ENCODE peak calls at places on chromosomes 1 and 21, in four cellular contexts. One of them, this sample, is unnamed. For H3K36me3, the result is how much of the 10 kb centered on the place peaks cover.

GRCh38 chr1:201506092-201506491 is 831 bp downstream of the CSRP1 start:
- DNase-seq in heart right ventricle: no peak
- DNase-seq in upper lobe of left lung: no peak
- DNase-seq in psoas muscle: no peak
- DNase-seq in this sample: no peak

GRCh38 chr21:42537106-42537742 is 23.6 kb downstream of the SLC37A1 start:
- DNase-seq in heart right ventricle: no peak
- DNase-seq in upper lobe of left lung: no peak
- DNase-seq in psoas muscle: no peak
- DNase-seq in this sample: no peak

GRCh38 chr21:32914424-32915070 is 111.2 kb upstream of the OLIG2 start:
- DNase-seq in heart right ventricle: no peak
- DNase-seq in upper lobe of left lung: no peak
- DNase-seq in psoas muscle: no peak
- DNase-seq in this sample: no peak

GRCh38 chr1:214990619-214991018 is 91.9 kb upstream of the KCNK2 start:
- DNase-seq in heart right ventricle: no peak
- DNase-seq in upper lobe of left lung: no peak
- DNase-seq in psoas muscle: no peak
- DNase-seq in this sample: no peak

GRCh38 chr1:81976539-81976938 is 175.8 kb downstream of the ADGRL2 start:
- DNase-seq in heart right ventricle: no peak
- DNase-seq in upper lobe of left lung: no peak
- DNase-seq in psoas muscle: no peak
- DNase-seq in this sample: no peak

GRCh38 chr1:28115267-28115666 is 26.9 kb upstream of the EYA3 start:
- DNase-seq in heart right ventricle: no peak
- DNase-seq in upper lobe of left lung: no peak
- DNase-seq in psoas muscle: no peak
- DNase-seq in this sample: peak

GRCh38 chr21:16587671-16588379 is 858.0 kb downstream of the USP25 start:
- DNase-seq in heart right ventricle: no peak
- DNase-seq in upper lobe of left lung: no peak
- DNase-seq in psoas muscle: no peak
- DNase-seq in this sample: no peak

GRCh38 chr1:207397525-207397926 is 56.6 kb upstream of the CR2 start:
- DNase-seq in heart right ventricle: no peak
- DNase-seq in upper lobe of left lung: no peak
- DNase-seq in psoas muscle: no peak
- DNase-seq in this sample: no peak

DNA sequence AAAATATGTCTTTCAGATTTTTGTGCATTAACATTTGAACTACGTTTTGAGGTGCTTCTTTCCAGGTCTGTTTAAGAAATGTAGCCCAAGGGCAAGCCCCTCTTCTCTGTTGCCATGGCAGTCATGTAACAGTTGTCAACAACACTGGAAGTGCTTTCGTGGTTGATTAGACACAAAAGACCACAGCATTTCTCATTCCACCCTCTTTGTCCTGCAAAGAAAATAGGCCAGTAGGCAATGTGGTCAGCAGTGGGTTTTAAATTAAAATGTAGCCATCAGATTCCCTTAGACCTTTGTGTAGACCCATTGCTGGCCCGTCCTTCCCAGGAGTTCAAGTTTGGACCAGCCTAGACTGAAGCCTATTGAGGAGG is 35.4 kb downstream of the VANGL1 start:
- DNase-seq in heart right ventricle: no peak
- DNase-seq in upper lobe of left lung: no peak
- DNase-seq in psoas muscle: no peak
- DNase-seq in this sample: no peak
- H3K4me3 ChIP-seq in heart right ventricle: no peak
- H3K4me3 ChIP-seq in upper lobe of left lung: no peak
- H3K4me3 ChIP-seq in psoas muscle: no peak
- H3K4me3 ChIP-seq in this sample: no peak

GRCh38 chr1:61709908-61710289 is 15.0 kb downstream of the TM2D1 start:
- DNase-seq in heart right ventricle: no peak
- DNase-seq in upper lobe of left lung: no peak
- DNase-seq in psoas muscle: no peak
- DNase-seq in this sample: no peak
- H3K36me3 ChIP-seq in heart right ventricle: under half
- H3K36me3 ChIP-seq in upper lobe of left lung: under half
- H3K36me3 ChIP-seq in psoas muscle: under half
- H3K36me3 ChIP-seq in this sample: under half

GRCh38 chr1:205440121-205440475 is 15.7 kb downstream of the BLACAT1 start:
- DNase-seq in heart right ventricle: no peak
- DNase-seq in upper lobe of left lung: no peak
- DNase-seq in psoas muscle: no peak
- DNase-seq in this sample: no peak

GRCh38 chr1:205440476-205441317 is 15.1 kb downstream of the BLACAT1 start:
- DNase-seq in heart right ventricle: no peak
- DNase-seq in upper lobe of left lung: no peak
- DNase-seq in psoas muscle: no peak
- DNase-seq in this sample: peak

GRCh38 chr1:205437570-205437969 is 15.7 kb upstream of the LEMD1 start:
- DNase-seq in heart right ventricle: no peak
- DNase-seq in upper lobe of left lung: no peak
- DNase-seq in psoas muscle: no peak
- DNase-seq in this sample: no peak

GRCh38 chr1:205436776-205437485 is 15.1 kb upstream of the LEMD1 start:
- DNase-seq in heart right ventricle: no peak
- DNase-seq in upper lobe of left lung: no peak
- DNase-seq in psoas muscle: no peak
- DNase-seq in this sample: no peak

DNA sequence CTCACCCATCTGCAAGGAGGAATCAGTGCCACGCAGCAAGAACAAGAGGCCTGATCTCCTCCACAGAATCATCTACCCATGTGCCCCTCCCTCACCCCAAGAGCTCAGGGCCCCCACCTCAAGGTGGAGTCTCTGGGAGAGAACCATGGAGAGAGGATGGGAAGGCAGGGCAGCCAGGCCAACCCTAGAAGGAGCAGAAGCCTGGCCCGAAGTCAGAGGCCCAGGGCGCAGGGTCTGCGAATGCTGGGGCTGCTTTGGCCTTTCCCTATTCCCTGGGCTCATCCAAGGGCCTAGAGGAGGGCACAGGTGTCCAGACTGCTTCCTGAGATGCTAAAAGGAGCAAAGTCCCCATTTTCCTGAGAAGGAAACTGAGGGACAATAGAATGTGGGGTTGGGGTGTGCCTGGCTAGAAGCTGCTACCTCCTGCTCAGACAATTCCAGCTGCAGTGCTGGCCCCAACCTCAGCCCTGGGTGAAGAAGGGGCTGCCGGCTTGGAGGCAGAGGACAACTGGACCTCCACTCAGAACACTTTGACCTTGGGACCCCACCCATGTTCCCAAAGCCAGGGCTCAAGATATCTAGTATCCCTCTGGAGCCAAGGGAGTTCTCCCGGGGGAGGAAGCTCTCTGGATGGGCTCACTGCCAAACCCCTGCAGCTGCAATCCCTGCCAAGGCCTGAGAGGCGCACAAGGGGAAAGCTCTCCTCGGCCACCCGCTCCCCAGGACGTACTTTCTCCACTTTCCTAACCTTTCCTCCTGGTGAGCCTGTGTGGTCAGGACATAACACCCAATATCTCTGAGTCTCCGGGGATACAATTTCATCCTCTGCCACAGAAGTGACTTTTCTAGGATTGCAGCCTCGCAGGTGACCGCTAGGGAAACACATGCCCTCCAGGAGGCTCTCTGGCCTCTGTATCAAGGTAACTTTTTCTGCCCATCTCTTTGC is 16.6 kb upstream of the LEMD1 start:
- DNase-seq in heart right ventricle: peak
- DNase-seq in upper lobe of left lung: no peak
- DNase-seq in psoas muscle: peak
- DNase-seq in this sample: no peak
- TF ChIP-seq CTCF in heart right ventricle: peak
- TF ChIP-seq CTCF in upper lobe of left lung: peak
- TF ChIP-seq CTCF in psoas muscle: peak
- TF ChIP-seq CTCF in this sample: peak

GRCh38 chr1:1020415-1021009 is 592 bp downstream of the AGRN start:
- DNase-seq in heart right ventricle: no peak
- DNase-seq in upper lobe of left lung: peak
- DNase-seq in psoas muscle: no peak
- DNase-seq in this sample: no peak
- H3K4me3 ChIP-seq in heart right ventricle: peak
- H3K4me3 ChIP-seq in upper lobe of left lung: peak
- H3K4me3 ChIP-seq in psoas muscle: peak
- H3K4me3 ChIP-seq in this sample: peak

GRCh38 chr1:156547434-156547833 is 24.9 kb downstream of the IQGAP3 start:
- DNase-seq in heart right ventricle: no peak
- DNase-seq in upper lobe of left lung: no peak
- DNase-seq in psoas muscle: no peak
- DNase-seq in this sample: no peak
- H3K36me3 ChIP-seq in heart right ventricle: under half
- H3K36me3 ChIP-seq in upper lobe of left lung: under half
- H3K36me3 ChIP-seq in psoas muscle: under half
- H3K36me3 ChIP-seq in this sample: under half

DNA sequence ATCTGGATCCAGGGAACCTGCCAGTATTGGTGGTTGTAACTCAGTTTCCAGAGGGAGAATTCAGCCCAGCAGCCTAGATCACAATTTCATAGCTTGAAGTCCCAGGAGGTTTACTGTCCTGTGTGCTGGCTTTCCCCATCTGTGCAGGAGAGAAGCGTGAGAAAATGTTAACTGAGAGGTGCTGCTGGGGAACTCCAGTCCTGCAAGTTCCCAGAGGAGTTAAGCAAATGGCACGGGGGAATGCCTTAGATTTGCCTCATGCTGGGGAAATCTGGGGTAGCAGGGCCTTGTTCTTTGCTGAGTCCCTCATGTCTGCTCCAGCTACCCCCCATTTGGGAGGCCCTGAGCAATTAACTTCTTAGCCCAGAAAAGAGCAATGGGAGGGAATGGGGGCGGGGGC is 25.1 kb upstream of the SLAMF6 start:
- DNase-seq in heart right ventricle: no peak
- DNase-seq in upper lobe of left lung: no peak
- DNase-seq in psoas muscle: no peak
- DNase-seq in this sample: peak
- TF ChIP-seq CTCF in heart right ventricle: no peak
- TF ChIP-seq CTCF in upper lobe of left lung: no peak
- TF ChIP-seq CTCF in psoas muscle: no peak
- TF ChIP-seq CTCF in this sample: no peak

GRCh38 chr1:224526771-224527170 is 89.3 kb upstream of the CNIH3 start:
- DNase-seq in heart right ventricle: no peak
- DNase-seq in upper lobe of left lung: no peak
- DNase-seq in psoas muscle: no peak
- DNase-seq in this sample: no peak

GRCh38 chr1:224533517-224533916 is 82.6 kb upstream of the CNIH3 start:
- DNase-seq in heart right ventricle: no peak
- DNase-seq in upper lobe of left lung: no peak
- DNase-seq in psoas muscle: no peak
- DNase-seq in this sample: no peak

GRCh38 chr1:224525411-224526040 is 90.6 kb upstream of the CNIH3 start:
- DNase-seq in heart right ventricle: no peak
- DNase-seq in upper lobe of left lung: no peak
- DNase-seq in psoas muscle: no peak
- DNase-seq in this sample: no peak

GRCh38 chr1:224528900-224529299 is 87.2 kb upstream of the CNIH3 start:
- DNase-seq in heart right ventricle: no peak
- DNase-seq in upper lobe of left lung: peak
- DNase-seq in psoas muscle: no peak
- DNase-seq in this sample: no peak

DNA sequence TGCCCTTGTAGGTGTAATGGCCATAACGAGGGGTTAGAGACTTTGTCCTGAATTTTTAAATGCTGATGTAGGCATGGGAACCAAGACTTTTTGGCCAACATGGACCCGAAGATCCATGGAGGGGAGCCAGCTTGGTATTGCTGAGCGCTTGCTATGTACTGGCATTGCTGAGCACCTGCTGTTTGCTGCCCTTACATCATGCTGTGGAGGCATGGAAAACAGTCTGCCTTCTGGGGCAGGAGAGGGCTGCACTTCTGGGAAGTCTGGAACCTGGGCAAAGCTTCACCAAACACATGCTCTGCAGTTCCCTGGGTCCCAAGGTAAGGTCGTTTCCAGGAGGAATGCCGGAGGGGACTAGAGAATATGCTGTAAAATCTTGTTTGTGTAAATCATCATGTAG is 86.3 kb upstream of the CNIH3 start:
- DNase-seq in heart right ventricle: no peak
- DNase-seq in upper lobe of left lung: no peak
- DNase-seq in psoas muscle: no peak
- DNase-seq in this sample: no peak
- H3K4me3 ChIP-seq in heart right ventricle: no peak
- H3K4me3 ChIP-seq in upper lobe of left lung: no peak
- H3K4me3 ChIP-seq in psoas muscle: no peak
- H3K4me3 ChIP-seq in this sample: no peak

DNA sequence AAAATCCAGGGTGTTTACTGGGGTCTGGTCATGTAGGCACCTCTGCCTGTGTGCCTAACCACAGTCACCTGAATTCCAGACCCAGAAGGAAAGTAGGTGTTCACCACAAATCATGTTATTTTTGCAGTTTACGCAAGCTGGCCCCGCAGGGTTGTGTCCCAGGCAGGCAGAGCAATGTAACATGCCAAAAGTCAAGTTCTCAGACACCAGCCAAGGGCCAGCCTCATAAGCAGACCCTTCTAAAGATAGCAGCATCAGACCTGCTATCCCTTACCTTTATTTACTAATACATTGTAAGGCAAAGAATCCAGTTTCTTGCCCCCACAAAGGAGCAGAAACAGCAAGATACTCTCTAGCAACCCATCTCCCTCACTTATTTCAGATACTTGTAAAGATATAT is 83.0 kb downstream of the GPR161 start:
- DNase-seq in heart right ventricle: no peak
- DNase-seq in upper lobe of left lung: no peak
- DNase-seq in psoas muscle: no peak
- DNase-seq in this sample: no peak
- H3K36me3 ChIP-seq in heart right ventricle: under half
- H3K36me3 ChIP-seq in upper lobe of left lung: under half
- H3K36me3 ChIP-seq in psoas muscle: under half
- H3K36me3 ChIP-seq in this sample: under half

GRCh38 chr21:25573409-25574206 is 33.7 kb downstream of the MRPL39 start:
- DNase-seq in heart right ventricle: no peak
- DNase-seq in upper lobe of left lung: no peak
- DNase-seq in psoas muscle: no peak
- DNase-seq in this sample: no peak
- TF ChIP-seq CTCF in heart right ventricle: no peak
- TF ChIP-seq CTCF in upper lobe of left lung: no peak
- TF ChIP-seq CTCF in psoas muscle: no peak
- TF ChIP-seq CTCF in this sample: no peak